ENCODE peak calls at places on chromosomes 16 and 17, in five cellular contexts. C is stimulated activated CD4-positive, alpha-beta T cell treated with anti-CD3 and anti-CD28 coated beads, Interleukin-4, amount 100 ng/mL, for 1 hour; R is amniotic stem cell; Q is AG10803; P is tibial artery. D is an unnamed sample.

GRCh38 chr17:69702078-69702477 is 287.6 kb downstream of the MAP2K6 start:
- DNase-seq in C (no peak), R (no peak), Q (no peak), P (no peak), D (no peak)

GRCh38 chr16:19980866-19981265 is 92.8 kb downstream of the GPR139 start:
- DNase-seq in C (no peak), R (no peak), Q (no peak), P (no peak), D (no peak)

GRCh38 chr16:70694088-70694487 is 8.2 kb upstream of the MTSS2 start:
- DNase-seq in C (no peak), R (peak), Q (peak), P (no peak), D (no peak)

GRCh38 chr16:75761111-75761510 is 34.8 kb upstream of the CPHXL start:
- DNase-seq in C (no peak), R (no peak), Q (peak), P (no peak), D (no peak)

GRCh38 chr17:13202835-13203234 is 185.0 kb upstream of the ELAC2 start:
- DNase-seq in C (no peak), R (no peak), Q (no peak), P (no peak), D (no peak)

GRCh38 chr16:57380671-57381462 is 8.6 kb downstream of the CX3CL1 start:
- DNase-seq in C (no peak), R (no peak), Q (no peak), P (no peak), D (no peak)

GRCh38 chr17:1275962-1276736 is 3.3 kb upstream of the TRARG1 start:
- DNase-seq in C (peak), R (peak), Q (peak), P (peak), D (peak)

GRCh38 chr16:86882586-86883280 is 304.4 kb downstream of the FOXL1 start:
- DNase-seq in C (no peak), R (peak), Q (peak), P (peak), D (peak)

GRCh38 chr17:36609498-36609862 is 8.1 kb downstream of the MRM1 start:
- DNase-seq in C (no peak), R (no peak), Q (no peak), P (no peak), D (no peak)

GRCh38 chr17:13503526-13503925 is 98.2 kb downstream of the HS3ST3A1 start:
- DNase-seq in C (no peak), R (no peak), Q (no peak), P (no peak), D (no peak)

GRCh38 chr17:73396429-73397277 is 84.9 kb upstream of the CDC42EP4 start:
- DNase-seq in C (no peak), R (no peak), Q (no peak), P (no peak), D (no peak)

GRCh38 chr16:8912793-8913192 is 30.6 kb downstream of the LITAFD start:
- DNase-seq in C (no peak), R (no peak), Q (no peak), P (no peak), D (no peak)

GRCh38 chr16:12206749-12207142 is 230.2 kb downstream of the SNX29 start:
- DNase-seq in C (no peak), R (no peak), Q (no peak), P (no peak), D (no peak)

GRCh38 chr17:42700890-42701289 is 18.6 kb downstream of the CNTNAP1 start:
- DNase-seq in C (no peak), R (no peak), Q (no peak), P (peak), D (no peak)

GRCh38 chr17:74430706-74431567 is 951 bp upstream of the GPRC5C start:
- DNase-seq in C (no peak), R (no peak), Q (peak), P (peak), D (peak)

GRCh38 chr17:41406205-41406604 is 8.8 kb upstream of the KRT31 start:
- DNase-seq in C (no peak), R (no peak), Q (no peak), P (no peak), D (peak)

GRCh38 chr16:65537336-65537735 is 415.5 kb upstream of the CDH11 start:
- DNase-seq in C (no peak), R (no peak), Q (peak), P (no peak), D (no peak)

GRCh38 chr16:4694664-4695451 is 1.5 kb downstream of the NUDT16L1 start:
- DNase-seq in C (no peak), R (no peak), Q (peak), P (peak), D (peak)

GRCh38 chr17:80361495-80362220 is 53.3 kb upstream of the ENDOV start:
- DNase-seq in C (peak), R (no peak), Q (no peak), P (peak), D (no peak)

GRCh38 chr16:55282441-55282840 is 41.6 kb upstream of the IRX6 start:
- DNase-seq in C (no peak), R (no peak), Q (peak), P (no peak), D (no peak)

D was measured in G401.